ENCODE peak calls at places on chromosome 21, in eight cellular contexts. P, B, Y, Z, C, O, R and U are unnamed samples.

GRCh38 chr21:15809818-15810217 is 80.0 kb downstream of the USP25 start:
- DNase-seq in P (peak; percentile 78), B (no peak), Y (no peak), Z (no peak), C (no peak), O (no peak), R (no peak), U (no peak)

GRCh38 chr21:38188037-38188436 is 68.8 kb upstream of the KCNJ15 start:
- DNase-seq in P (no peak), B (no peak), Y (no peak), Z (no peak), C (no peak), O (no peak), R (no peak), U (no peak)

GRCh38 chr21:25421327-25422028 is 185.8 kb downstream of the MRPL39 start:
- DNase-seq in P (peak; percentile 68), B (peak; percentile 35), Y (no peak), Z (peak; percentile 9), C (no peak), O (no peak), R (no peak), U (peak; percentile 39)

GRCh38 chr21:17989780-17990179 is 170.6 kb upstream of the C21orf91 start:
- DNase-seq in P (no peak), B (no peak), Y (no peak), Z (no peak), C (no peak), O (no peak), R (no peak), U (no peak)

GRCh38 chr21:14453339-14453738 is 70.4 kb upstream of the HSPA13 start:
- DNase-seq in P (no peak), B (no peak), Y (no peak), Z (no peak), C (no peak), O (no peak), R (no peak), U (no peak)

GRCh38 chr21:36792505-36792967 is 93.6 kb downstream of the SIM2 start:
- DNase-seq in P (peak; percentile 54), B (no peak), Y (no peak), Z (peak; percentile 50), C (no peak), O (no peak), R (no peak), U (no peak)

GRCh38 chr21:36038701-36039497 is 21.4 kb downstream of the SETD4 start:
- DNase-seq in P (no peak), B (no peak), Y (no peak), Z (no peak), C (no peak), O (no peak), R (no peak), U (no peak)

GRCh38 chr21:29643289-29643688 is 296.5 kb downstream of the GRIK1 start:
- DNase-seq in P (no peak), B (no peak), Y (no peak), Z (no peak), C (no peak), O (no peak), R (no peak), U (no peak)

GRCh38 chr21:38985423-38986378 is 180.0 kb downstream of the ETS2 start:
- DNase-seq in P (peak; percentile 93), B (peak; percentile 29), Y (peak; percentile 68), Z (peak; percentile 51), C (no peak), O (no peak), R (peak; percentile 83), U (peak; percentile 30)

GRCh38 chr21:43892334-43892733 is 27.3 kb downstream of the AGPAT3 start:
- DNase-seq in P (no peak), B (no peak), Y (no peak), Z (no peak), C (no peak), O (no peak), R (no peak), U (no peak)

GRCh38 chr21:15050588-15051377 is 14.0 kb downstream of the NRIP1 start:
- DNase-seq in P (no peak), B (no peak), Y (no peak), Z (no peak), C (peak; percentile 55), O (no peak), R (no peak), U (no peak)

GRCh38 chr21:20882462-20883415 is 115.5 kb upstream of the NCAM2 start:
- DNase-seq in P (peak; percentile 0), B (peak; percentile 56), Y (no peak), Z (peak; percentile 41), C (no peak), O (no peak), R (no peak), U (peak; percentile 47)

GRCh38 chr21:29182674-29183073 is 52.2 kb downstream of the MAP3K7CL start:
- DNase-seq in P (peak; percentile 36), B (no peak), Y (no peak), Z (no peak), C (no peak), O (no peak), R (no peak), U (no peak)

GRCh38 chr21:21688877-21689276 is 690.7 kb downstream of the NCAM2 start:
- DNase-seq in P (peak; percentile 37), B (no peak), Y (no peak), Z (peak; percentile 31), C (no peak), O (no peak), R (no peak), U (no peak)

DNA sequence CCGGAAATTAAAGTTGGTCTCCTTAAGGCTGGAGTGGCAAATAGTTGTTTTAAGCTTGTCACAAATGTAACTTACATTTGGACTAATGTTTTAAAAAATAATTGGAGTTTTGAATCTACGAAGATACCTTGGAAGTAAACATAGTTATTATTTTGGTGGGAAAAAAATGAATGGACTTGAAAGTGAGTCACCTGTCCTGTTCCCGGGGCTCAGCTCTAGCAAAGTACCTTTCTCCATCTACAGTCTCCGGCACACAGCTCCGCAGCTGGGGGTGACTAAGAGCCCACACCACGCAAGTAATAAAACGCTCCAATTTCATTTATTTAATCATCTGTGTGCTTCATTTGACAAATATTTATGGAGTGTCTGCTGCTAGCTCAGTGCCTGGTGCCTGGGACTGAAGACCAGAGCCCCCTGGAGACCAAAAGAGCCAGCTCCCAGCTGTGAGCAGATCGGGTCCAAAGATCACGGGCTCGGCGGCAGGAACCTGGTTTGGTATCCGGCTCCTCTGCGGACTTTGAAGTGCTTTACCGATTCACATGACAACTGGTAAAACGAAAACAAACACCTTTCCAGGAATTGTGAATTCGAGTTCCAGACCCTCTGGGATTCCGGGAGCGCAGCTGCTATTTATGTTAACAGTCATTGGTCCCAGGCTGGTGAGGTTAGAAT is 1.7 kb upstream of the RIPK4 start:
- DNase-seq in P (peak; percentile 85), B (peak; percentile 91), Y (no peak), Z (no peak), C (no peak), O (peak; percentile 95), R (no peak), U (peak; percentile 78)
- TF ChIP-seq POLR2A in P (peak; percentile 29), B (peak; percentile 70), Y (no peak), Z (no peak), C (no peak), O (no peak), R (no peak), U (no peak)

GRCh38 chr21:41582298-41582840 is 74.4 kb upstream of the TMPRSS2 start:
- DNase-seq in P (no peak), B (no peak), Y (no peak), Z (no peak), C (no peak), O (no peak), R (no peak), U (peak; percentile 23)
- H3K27ac ChIP-seq in P (no peak overlapping the region), B (peak overlapping the region; percentile 91), Y (no peak overlapping the region), Z (no peak overlapping the region), C (no peak overlapping the region), O (no peak overlapping the region), R (no peak overlapping the region), U (peak overlapping the region; percentile 62)

GRCh38 chr21:41579692-41580091 is 71.7 kb upstream of the TMPRSS2 start:
- DNase-seq in P (no peak), B (no peak), Y (no peak), Z (no peak), C (no peak), O (no peak), R (no peak), U (no peak)

GRCh38 chr21:41576010-41576615 is 68.2 kb upstream of the TMPRSS2 start:
- DNase-seq in P (no peak), B (peak; percentile 65), Y (no peak), Z (no peak), C (no peak), O (no peak), R (no peak), U (peak; percentile 52)

GRCh38 chr21:41578083-41578482 is 70.1 kb upstream of the TMPRSS2 start:
- DNase-seq in P (no peak), B (no peak), Y (no peak), Z (no peak), C (no peak), O (no peak), R (no peak), U (no peak)

GRCh38 chr21:41580758-41581554 is 73.0 kb upstream of the TMPRSS2 start:
- DNase-seq in P (no peak), B (no peak), Y (no peak), Z (no peak), C (no peak), O (no peak), R (no peak), U (peak; percentile 25)

DNA sequence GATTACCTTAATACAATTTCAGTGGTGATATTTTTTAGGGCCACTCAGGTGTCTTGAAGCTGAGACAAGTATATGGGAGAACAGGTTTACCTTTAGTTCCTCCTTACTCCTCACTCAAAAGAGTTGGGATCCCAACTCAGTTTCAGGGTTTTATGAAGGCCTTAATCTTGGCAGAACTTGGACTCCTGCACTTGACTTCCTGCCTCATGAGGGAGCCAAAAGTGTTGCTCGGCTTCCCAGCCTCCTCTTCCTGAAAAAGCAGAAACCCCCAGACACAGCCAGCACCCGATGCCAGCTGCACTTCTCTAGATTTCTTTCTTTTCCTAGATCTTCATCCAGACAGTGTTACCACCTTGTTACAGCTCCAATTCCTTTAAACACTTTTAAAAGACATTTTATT is 70.8 kb upstream of the TMPRSS2 start:
- DNase-seq in P (no peak), B (peak; percentile 33), Y (no peak), Z (no peak), C (no peak), O (no peak), R (no peak), U (no peak)
- H3K9me3 ChIP-seq in P (peaks cover 5% of the 10 kb centered on the region), B (no peaks in the 10 kb centered on the region), Y (no peaks in the 10 kb centered on the region), Z (peaks cover 8% of the 10 kb centered on the region), C (peaks cover 35% of the 10 kb centered on the region), O (peaks cover 14% of the 10 kb centered on the region), R (no peaks in the 10 kb centered on the region), U (peaks cover 24% of the 10 kb centered on the region)

DNA sequence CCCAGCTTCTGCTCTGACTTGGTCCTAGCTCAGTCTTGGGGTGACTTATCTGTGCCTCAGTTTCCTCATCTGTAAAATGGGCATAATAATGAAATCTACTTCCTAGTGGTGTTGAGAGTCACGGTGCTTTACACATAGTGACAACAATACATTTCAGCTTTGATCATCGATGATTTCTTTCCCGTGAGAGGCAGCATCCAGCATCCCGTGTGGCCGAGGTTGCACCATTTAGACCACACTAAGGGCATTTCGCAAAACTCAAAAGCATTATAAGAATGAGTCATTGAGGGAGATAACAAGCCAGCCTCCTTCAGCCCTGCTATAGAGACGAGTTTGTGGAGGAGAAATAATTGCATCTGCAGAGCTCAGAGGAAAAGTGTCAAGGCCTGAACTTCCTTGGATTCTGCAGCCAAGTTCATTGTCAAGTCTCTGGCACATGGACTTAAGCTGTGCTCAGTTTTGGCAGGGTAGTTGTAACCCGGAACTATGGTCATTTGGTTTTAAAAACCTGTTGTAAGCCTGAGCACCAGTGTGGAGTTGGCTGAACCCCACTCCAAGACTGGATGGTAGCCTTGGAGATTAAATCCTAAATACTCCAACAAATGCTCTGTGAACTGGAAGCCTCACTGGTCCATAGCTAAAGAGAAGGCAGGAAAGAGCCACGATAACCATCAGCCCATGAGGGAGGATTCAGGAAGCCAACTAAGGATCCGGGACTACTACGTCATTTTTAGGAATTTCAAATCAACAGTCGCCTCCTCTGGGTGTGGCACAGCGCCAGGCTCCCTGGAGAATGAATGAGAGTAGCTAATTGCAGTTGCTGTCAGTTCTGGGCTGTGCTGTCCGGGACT is 64.2 kb downstream of the TCP10L start:
- DNase-seq in P (peak; percentile 97), B (peak; percentile 79), Y (peak; percentile 87), Z (peak; percentile 70), C (peak; percentile 84), O (no peak), R (peak; percentile 91), U (peak; percentile 54)
- TF ChIP-seq POLR2A in P (peak; percentile 61), B (no peak), Y (no peak), Z (no peak), C (no peak), O (no peak), R (no peak), U (no peak)